ENCODE peak calls at places on chromosomes 6 and 20, in five cellular contexts. P is tibial nerve, U is IMR-90, R is testis, V is body of pancreas. T is an unnamed sample. For H3K4me1, the result is how much of the 10 kb centered on the place peaks cover.

GRCh38 chr20:44138859-44139258 is 48.1 kb downstream of the JPH2 start:
- DNase-seq in U (no peak), P (no peak), V (no peak), R (no peak), T (peak)

GRCh38 chr6:89297695-89298351 is 17.3 kb downstream of the GABRR2 start:
- DNase-seq in R (no peak), P (no peak), U (peak), V (peak), T (no peak)

GRCh38 chr6:5175195-5175594 is 85.6 kb downstream of the LYRM4 start:
- DNase-seq in U (no peak), P (no peak), R (peak), V (no peak), T (no peak)

GRCh38 chr6:30568245-30568644 is 3.0 kb upstream of the ABCF1 start:
- DNase-seq in P (no peak), U (no peak), V (no peak), R (no peak), T (no peak)

GRCh38 chr6:161832622-161833021 is 558.8 kb upstream of the AGPAT4 start:
- DNase-seq in U (no peak), V (no peak), R (no peak), P (no peak), T (no peak)

GRCh38 chr6:33662318-33662717 is 41.2 kb downstream of the ITPR3 start:
- DNase-seq in P (no peak), U (no peak), V (no peak), R (no peak), T (no peak)

GRCh38 chr20:7151666-7152065 is 384.2 kb downstream of the BMP2 start:
- DNase-seq in P (no peak), V (no peak), U (no peak), R (no peak), T (no peak)

GRCh38 chr6:112178846-112179245 is 75.5 kb downstream of the LAMA4 start:
- DNase-seq in V (no peak), P (no peak), U (no peak), R (no peak), T (no peak)

GRCh38 chr20:2866236-2866635 is 7.0 kb upstream of the PTPRA start:
- DNase-seq in R (no peak), V (no peak), U (no peak), P (no peak), T (no peak)

GRCh38 chr6:53322188-53323029 is 26.3 kb downstream of the ELOVL5 start:
- DNase-seq in P (no peak), R (no peak), U (peak), V (no peak), T (no peak)

GRCh38 chr6:32529697-32530429 is at the start of gene HLA-DRB5:
- DNase-seq in P (peak), R (peak), V (peak), U (no peak), T (peak)

GRCh38 chr6:130927305-130927704 is 100.1 kb downstream of the SMLR1 start:
- DNase-seq in U (no peak), V (no peak), R (no peak), P (no peak), T (no peak)

GRCh38 chr6:53916804-53917463 is 122.1 kb downstream of the LRRC1 start:
- DNase-seq in P (no peak), U (no peak), V (no peak), R (no peak), T (no peak)

GRCh38 chr6:139392834-139393233 is 18.4 kb upstream of the CITED2 start:
- DNase-seq in V (no peak), R (no peak), U (peak), P (no peak), T (no peak)

GRCh38 chr20:497979-498378 is 35.6 kb upstream of the TBC1D20 start:
- DNase-seq in R (no peak), P (no peak), U (no peak), V (no peak), T (no peak)

GRCh38 chr6:39273394-39273793 is 40.8 kb downstream of the KCNK17 start:
- DNase-seq in R (no peak), V (no peak), U (no peak), P (no peak), T (no peak)

GRCh38 chr20:3521852-3522740 is 51.3 kb downstream of the ATRN start:
- DNase-seq in V (no peak), P (no peak), R (no peak), U (no peak), T (no peak)

GRCh38 chr6:161226005-161226964 is 47.6 kb downstream of the AGPAT4 start:
- DNase-seq in R (peak), U (no peak), P (no peak), V (no peak), T (no peak)

GRCh38 chr6:142702501-142703460 is 242.2 kb downstream of the HIVEP2 start:
- DNase-seq in V (peak), R (peak), P (no peak), U (no peak), T (peak)

GRCh38 chr6:25961619-25962367 is 809 bp upstream of the TRIM38 start:
- DNase-seq in P (no peak), R (no peak), V (no peak), U (no peak), T (no peak)

GRCh38 chr6:63476302-63476701 is 96.0 kb upstream of the LOC128125822 start:
- DNase-seq in R (no peak), P (no peak), U (no peak), V (peak), T (no peak)

GRCh38 chr6:160393966-160394653 is 45.9 kb downstream of the SLC22A3 start:
- DNase-seq in P (no peak), V (peak), R (peak), U (no peak), T (no peak)

GRCh38 chr6:64516393-64516792 is 880.8 kb downstream of the PHF3 start:
- DNase-seq in U (no peak), R (no peak), V (no peak), P (no peak), T (no peak)

GRCh38 chr20:36988494-36988966 is 37.0 kb upstream of the SAMHD1 start:
- DNase-seq in P (no peak), V (peak), U (peak), R (no peak), T (no peak)

GRCh38 chr6:34128045-34128444 is 17.8 kb downstream of the GRM4 start:
- DNase-seq in P (no peak), V (no peak), R (no peak), U (no peak), T (no peak)

GRCh38 chr20:5888051-5888450 is 62.3 kb downstream of the TRMT6 start:
- DNase-seq in U (no peak), V (no peak), R (no peak), P (no peak), T (no peak)

GRCh38 chr20:5886788-5887187 is 63.5 kb downstream of the TRMT6 start:
- DNase-seq in R (no peak), U (no peak), V (peak), P (no peak), T (peak)

GRCh38 chr20:5887386-5887785 is 62.9 kb downstream of the TRMT6 start:
- DNase-seq in R (no peak), U (no peak), V (no peak), P (no peak), T (no peak)

GRCh38 chr20:5884465-5885335 is 65.6 kb downstream of the TRMT6 start:
- DNase-seq in P (no peak), U (no peak), R (no peak), V (no peak), T (no peak)

DNA sequence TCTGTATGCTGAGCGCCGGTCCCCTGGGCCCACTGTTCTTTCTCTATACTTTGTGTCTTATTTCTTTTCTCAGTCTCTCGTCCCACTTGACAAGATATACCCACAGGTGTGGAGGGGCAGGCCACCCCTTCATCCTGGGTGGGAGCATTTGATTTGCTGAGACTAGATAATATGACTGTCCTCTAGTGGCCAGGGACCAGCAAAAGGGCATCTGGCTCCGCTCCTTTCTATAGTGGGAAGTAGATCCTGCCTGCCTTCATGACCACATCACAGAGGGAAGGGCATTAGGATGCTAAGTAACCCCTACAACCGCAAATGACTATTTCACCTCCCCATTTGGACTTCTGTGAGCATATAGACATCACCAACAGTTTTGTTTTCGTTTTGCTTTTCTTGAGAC is 64.5 kb downstream of the TRMT6 start:
- DNase-seq in U (no peak), R (no peak), P (no peak), V (no peak), T (no peak)
- TF ChIP-seq CTCF in U (no peak), R (no peak), P (no peak), V (no peak), T (no peak)

DNA sequence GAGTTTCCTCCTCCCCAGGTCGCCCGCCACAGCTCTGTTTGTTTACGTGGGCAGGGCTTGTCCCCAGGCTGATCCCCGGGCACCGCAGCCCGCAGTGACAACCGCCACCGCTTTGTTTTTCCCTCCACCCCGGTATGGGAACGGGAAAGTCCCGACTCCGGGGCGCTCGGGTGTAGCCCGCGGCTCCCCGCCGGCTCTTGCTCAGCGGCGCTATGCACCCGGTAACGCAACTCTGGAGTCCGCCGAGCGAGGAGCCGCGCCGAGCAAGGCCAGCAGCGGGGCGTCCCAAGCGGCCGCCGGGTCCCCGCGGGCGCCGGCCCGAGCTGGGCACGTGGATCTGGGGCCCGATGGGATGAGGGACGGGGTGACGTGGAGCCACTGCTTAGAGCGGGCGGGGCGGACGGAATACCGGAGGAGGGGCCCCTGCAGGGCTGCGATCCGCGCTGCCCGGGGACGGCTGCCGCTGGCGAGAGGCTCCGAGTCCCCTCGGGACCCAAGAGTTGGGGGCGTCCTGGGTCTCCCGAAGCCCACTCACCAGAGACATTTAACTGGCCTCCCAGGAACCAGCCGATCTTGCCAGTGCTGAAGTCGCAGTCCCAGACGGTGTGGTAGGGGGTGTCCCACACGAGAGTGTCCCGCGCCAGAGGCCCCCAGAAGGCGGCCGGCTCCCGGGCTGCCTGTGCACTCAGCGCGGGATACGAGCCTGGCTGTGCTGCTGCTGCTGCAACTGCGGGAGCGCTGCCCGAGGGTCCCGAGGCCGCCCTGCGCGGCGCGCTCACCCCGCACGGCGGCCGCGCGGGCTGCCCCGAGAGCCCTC is 497 bp downstream of the ACSS1 start:
- DNase-seq in U (peak), R (peak), P (peak), V (peak), T (peak)
- TF ChIP-seq POLR2A in U (no peak), R (no peak), P (peak), V (peak), T (peak)

GRCh38 chr6:150725795-150726194 is 126.1 kb downstream of the PLEKHG1 start:
- DNase-seq in R (no peak), U (no peak), P (no peak), V (no peak), T (no peak)
- H3K4me1 ChIP-seq in R (under half), U (under half), P (under half), V (under half), T (under half)

GRCh38 chr20:4781211-4781610 is 59.5 kb downstream of the PRND start:
- DNase-seq in U (no peak), P (no peak), R (no peak), V (no peak), T (no peak)

GRCh38 chr20:4782373-4782772 is 60.7 kb downstream of the PRND start:
- DNase-seq in R (no peak), U (no peak), P (no peak), V (peak), T (no peak)

GRCh38 chr20:4781637-4782349 is 60.1 kb downstream of the PRND start:
- DNase-seq in U (no peak), V (no peak), R (no peak), P (no peak), T (no peak)

GRCh38 chr20:4776079-4776630 is 54.4 kb downstream of the PRND start:
- DNase-seq in U (no peak), P (no peak), V (no peak), R (no peak), T (no peak)

GRCh38 chr20:4780245-4780644 is 58.5 kb downstream of the PRND start:
- DNase-seq in P (no peak), R (no peak), V (no peak), U (no peak), T (no peak)
- TF ChIP-seq CTCF in P (no peak), R (no peak), V (no peak), U (no peak), T (no peak)

DNA sequence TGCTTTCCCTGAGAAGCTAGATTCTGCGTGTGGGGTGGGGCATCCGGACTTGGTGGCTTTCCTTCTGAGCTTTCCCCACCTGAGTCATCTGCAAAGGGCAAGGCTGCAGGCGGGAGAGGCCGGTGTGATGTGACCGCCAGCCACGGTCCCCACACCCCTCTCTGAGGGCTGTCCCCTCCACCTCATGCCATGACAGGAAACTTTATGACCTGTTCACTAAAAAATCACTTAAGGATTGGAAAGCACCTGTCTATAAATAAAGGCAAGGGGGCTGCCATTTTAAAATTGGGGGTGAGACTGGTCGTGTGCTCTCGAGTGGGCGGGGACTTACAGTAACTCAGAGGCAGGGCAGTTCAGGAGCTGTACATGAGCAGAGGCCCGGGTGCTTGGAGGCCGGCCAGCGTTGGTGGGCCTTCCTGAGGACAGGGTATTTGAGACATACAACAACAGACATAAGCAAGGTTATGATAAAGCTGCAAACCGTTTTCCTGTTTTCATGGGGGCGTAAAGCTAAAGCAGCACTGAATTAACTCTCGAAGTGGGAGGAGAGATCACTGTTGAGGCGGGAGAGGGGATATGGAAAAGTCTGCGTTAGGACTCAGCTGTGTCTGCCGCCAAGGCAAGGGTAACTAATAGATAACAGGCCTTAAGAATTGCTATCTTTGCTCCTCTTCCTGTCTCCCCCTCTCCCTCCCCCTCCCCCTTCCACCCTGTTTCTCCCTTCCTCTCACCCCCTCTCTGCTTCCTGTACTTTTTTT is 16.1 kb upstream of the SERPINB1 start:
- DNase-seq in U (peak), R (peak), P (no peak), V (no peak), T (peak)
- TF ChIP-seq POLR2A in U (no peak), R (no peak), P (no peak), V (no peak), T (no peak)

GRCh38 chr6:21752054-21752811 is 158.7 kb downstream of the SOX4 start:
- DNase-seq in P (no peak), U (no peak), V (no peak), R (no peak), T (no peak)
- H3K4me1 ChIP-seq in P (under half), U (under half), V (under half), R (under half), T (under half)

GRCh38 chr6:167501831-167502385 is 177.0 kb downstream of the TTLL2 start:
- DNase-seq in V (peak), U (no peak), R (no peak), P (no peak), T (no peak)
- TF ChIP-seq CTCF in V (peak), U (no peak), R (no peak), P (no peak), T (no peak)

DNA sequence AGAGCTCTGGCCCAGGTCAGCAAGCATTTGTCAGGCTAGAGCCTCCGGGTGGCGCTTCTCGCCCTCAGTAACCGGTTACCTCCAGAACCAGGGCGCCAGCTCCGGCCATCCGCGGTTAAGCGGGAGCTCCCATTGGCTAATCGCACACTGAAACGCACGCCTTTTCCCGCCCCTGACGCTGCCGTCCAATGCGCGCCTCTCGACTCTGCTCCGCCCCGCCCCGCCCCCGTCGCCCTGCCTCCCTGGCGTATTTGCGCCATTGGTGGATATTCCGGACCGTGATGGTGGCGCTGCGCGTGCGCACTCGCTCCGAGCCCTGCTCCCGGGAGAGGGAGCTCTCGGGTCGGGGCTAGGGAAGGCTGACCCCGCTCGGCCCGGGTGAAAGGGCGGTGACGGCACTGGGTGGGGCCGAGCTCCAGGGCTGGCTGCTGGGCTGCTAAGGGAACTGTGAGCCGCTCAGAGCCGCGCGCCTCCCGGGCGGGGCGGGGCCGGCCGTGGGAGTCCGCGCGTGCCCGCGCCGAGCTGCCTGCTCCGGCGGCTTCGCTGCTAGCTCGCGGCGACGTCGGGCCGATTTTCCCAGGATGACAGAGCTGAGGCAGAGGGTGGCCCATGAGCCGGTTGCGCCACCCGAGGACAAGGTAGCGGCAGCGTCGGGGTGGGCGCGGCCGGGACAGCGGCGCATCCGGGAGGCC is at the start of gene CDS2:
- DNase-seq in R (peak), V (peak), P (peak), U (peak), T (peak)
- TF ChIP-seq POLR2A in R (peak), V (peak), P (peak), U (peak), T (peak)

GRCh38 chr6:108673153-108673552 is 112.4 kb downstream of the FOXO3 start:
- DNase-seq in U (no peak), V (no peak), P (no peak), R (no peak), T (no peak)
- H3K4me1 ChIP-seq in U (under half), V (half or more), P (half or more), R (under half), T (half or more)